ENCODE peak calls at places on chromosomes 13 and 19, in seven cellular contexts. M is SK-N-SH, J is H1, Z is HepG2, I is K562, L is HCT116, N is GM12878. S is an unnamed sample. For H3K4me1, the result is how much of the 10 kb centered on the place peaks cover.

GRCh38 chr19:35105047-35105410 is 10.6 kb upstream of the FXYD3 start:
- DNase-seq in M (no peak), J (no peak), Z (no peak), I (no peak), L (no peak), N (no peak), S (no peak)

GRCh38 chr13:98761126-98761978 is 8.9 kb upstream of the SLC15A1 start:
- DNase-seq in M (no peak), J (no peak), Z (peak), I (no peak), L (no peak), N (peak), S (no peak)

GRCh38 chr19:49696865-49697264 is 5.9 kb downstream of the CPT1C start:
- DNase-seq in M (no peak), J (no peak), Z (no peak), I (no peak), L (no peak), N (no peak), S (no peak)

GRCh38 chr13:36998624-36999041 is 507 bp downstream of the ALG5 start:
- DNase-seq in M (peak), J (peak), Z (no peak), I (peak), L (no peak), N (no peak), S (no peak)

GRCh38 chr19:15464394-15465385 is at the start of gene RASAL3:
- DNase-seq in M (no peak), J (no peak), Z (no peak), I (no peak), L (no peak), N (peak), S (no peak)

GRCh38 chr19:13417054-13417453 is 89.2 kb downstream of the CACNA1A start:
- DNase-seq in M (no peak), J (no peak), Z (peak), I (no peak), L (no peak), N (peak), S (no peak)

GRCh38 chr13:39599842-39600241 is 3.2 kb downstream of the LHFPL6 start:
- DNase-seq in M (peak), J (no peak), Z (no peak), I (no peak), L (no peak), N (no peak), S (no peak)

GRCh38 chr19:23991170-23991569 is 76.5 kb downstream of the ZNF726 start:
- DNase-seq in M (no peak), J (no peak), Z (peak), I (no peak), L (no peak), N (no peak), S (no peak)

GRCh38 chr19:30161770-30162169 is 210.4 kb upstream of the ZNF536 start:
- DNase-seq in M (no peak), J (peak), Z (no peak), I (no peak), L (no peak), N (no peak), S (no peak)

GRCh38 chr13:114062754-114063153 is 69.7 kb downstream of the RASA3 start:
- DNase-seq in M (no peak), J (no peak), Z (no peak), I (no peak), L (no peak), N (no peak), S (no peak)
- H3K4me1 ChIP-seq in M (under half), J (under half), Z (under half), I (half or more), L (under half), N (under half), S (under half)

GRCh38 chr13:32737679-32738078 is 151.4 kb downstream of the PDS5B start:
- DNase-seq in M (no peak), J (no peak), Z (no peak), I (no peak), L (no peak), N (no peak), S (no peak)

GRCh38 chr13:32735859-32736258 is 149.6 kb downstream of the PDS5B start:
- DNase-seq in M (no peak), J (no peak), Z (peak), I (no peak), L (no peak), N (no peak), S (no peak)

GRCh38 chr13:32737111-32737571 is 150.9 kb downstream of the PDS5B start:
- DNase-seq in M (no peak), J (no peak), Z (no peak), I (no peak), L (no peak), N (peak), S (no peak)

GRCh38 chr13:32734511-32734910 is 148.3 kb downstream of the PDS5B start:
- DNase-seq in M (no peak), J (no peak), Z (no peak), I (no peak), L (no peak), N (no peak), S (no peak)

GRCh38 chr13:32736648-32737047 is 150.4 kb downstream of the PDS5B start:
- DNase-seq in M (no peak), J (no peak), Z (no peak), I (no peak), L (no peak), N (no peak), S (no peak)
- H3K4me3 ChIP-seq in M (no peak), J (no peak), Z (no peak), I (no peak), L (no peak), N (peak), S (no peak)

DNA sequence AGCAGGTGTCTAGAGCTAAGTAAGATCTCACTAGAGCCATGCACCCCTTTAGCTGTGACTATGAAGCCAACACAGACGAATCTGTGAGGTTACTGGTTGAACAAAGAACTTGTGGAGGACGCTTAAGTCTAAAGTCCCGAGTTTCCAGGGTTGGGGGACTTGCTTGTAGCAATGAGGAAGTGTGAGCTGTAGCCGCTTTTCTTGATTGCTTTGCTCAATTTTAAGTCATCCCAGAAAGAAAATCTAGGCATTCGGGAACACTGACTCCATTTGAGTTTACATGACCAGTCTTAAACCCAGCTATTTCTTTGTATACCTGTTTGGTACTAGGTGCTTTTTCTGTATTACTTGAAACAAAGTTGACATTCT is 1.7 kb downstream of the GPC5 start:
- DNase-seq in M (no peak), J (no peak), Z (no peak), I (no peak), L (no peak), N (no peak), S (no peak)
- TF ChIP-seq YY1 in M (no peak), J (no peak), Z (no peak), I (no peak), L (no peak), N (no peak), S (no peak)

GRCh38 chr19:579111-579841 is 6.9 kb downstream of the BSG start:
- DNase-seq in M (no peak), J (no peak), Z (no peak), I (no peak), L (no peak), N (no peak), S (no peak)
- H3K4me1 ChIP-seq in M (under half), J (under half), Z (under half), I (half or more), L (under half), N (under half), S (under half)

DNA sequence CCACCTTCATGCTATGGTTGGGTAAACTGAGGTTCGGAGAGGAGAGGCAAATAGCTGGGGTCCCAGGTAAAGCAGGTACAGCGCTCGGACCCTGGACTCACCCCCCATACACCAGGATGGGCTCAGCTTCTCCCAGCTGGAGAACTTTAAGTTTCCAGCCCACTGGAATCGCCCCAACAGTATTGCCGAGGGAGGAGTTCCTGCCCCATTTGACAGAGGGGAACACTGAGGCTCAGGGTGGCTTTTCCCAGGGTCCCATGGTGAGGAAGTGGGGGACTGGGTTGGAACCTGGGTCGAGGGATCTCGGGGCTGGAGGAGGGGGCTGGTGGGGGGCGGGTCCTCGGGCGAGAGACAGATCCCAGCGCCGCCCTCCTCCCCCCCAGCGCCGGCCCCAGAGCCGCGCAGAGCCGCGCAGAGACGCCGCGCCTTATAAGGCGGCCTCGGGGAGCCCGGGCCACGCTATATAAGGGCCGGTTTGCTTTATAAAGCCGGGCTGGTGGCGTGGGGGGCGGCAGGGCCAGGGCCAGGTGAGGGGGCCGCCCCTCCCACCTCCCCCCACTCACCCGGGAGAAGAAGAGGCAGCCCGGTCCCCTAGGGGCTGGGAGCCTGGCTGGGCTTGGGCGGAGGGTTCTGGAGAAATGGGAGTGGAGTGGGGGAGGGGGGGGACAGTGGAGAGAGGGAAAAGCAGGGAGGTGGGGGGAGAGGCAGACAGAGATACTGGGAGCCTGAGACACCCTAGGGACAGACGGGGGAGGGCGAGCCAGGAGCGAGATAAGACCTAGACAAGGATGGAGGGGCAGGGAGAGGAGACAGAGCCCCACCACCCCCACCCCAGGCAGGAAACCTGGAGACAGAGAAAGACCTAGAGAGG is 1.1 kb downstream of the CNN1 start:
- DNase-seq in M (peak), J (peak), Z (no peak), I (peak), L (no peak), N (no peak), S (no peak)
- H3K4me3 ChIP-seq in M (no peak), J (peak), Z (no peak), I (peak), L (no peak), N (no peak), S (peak)

GRCh38 chr13:111623170-111623569 is 302.7 kb downstream of the TEX29 start:
- DNase-seq in M (no peak), J (no peak), Z (no peak), I (no peak), L (no peak), N (no peak), S (no peak)
- TF ChIP-seq YY1 in M (no peak), J (no peak), Z (no peak), I (no peak), L (no peak), N (no peak), S (no peak)